ENCODE peak calls at places on chromosomes 5 and 9, in five cellular contexts. L is PC-9, A is DMS53, Y is NCI-H526, Z is non-pigmented ciliary epithelial cell. K is an unnamed sample.

GRCh38 chr5:38598994-38599611 is 42.7 kb upstream of the LIFR start:
- DNase-seq in L (peak), A (peak), Y (no peak), Z (peak), K (no peak)

GRCh38 chr5:88683506-88684135 is 199.4 kb downstream of the MEF2C start:
- DNase-seq in L (no peak), A (peak), Y (peak), Z (no peak), K (no peak)

GRCh38 chr5:10501554-10502075 is 59.9 kb downstream of the ROPN1L start:
- DNase-seq in L (no peak), A (no peak), Y (no peak), Z (no peak), K (no peak)

GRCh38 chr5:117803533-117803932 is 1184.8 kb downstream of the DTWD2 start:
- DNase-seq in L (no peak), A (no peak), Y (no peak), Z (peak), K (no peak)

GRCh38 chr9:122402403-122403268 is 31.8 kb downstream of the PTGS1 start:
- DNase-seq in L (peak), A (peak), Y (no peak), Z (peak), K (no peak)

GRCh38 chr5:143542798-143543144 is 139.3 kb upstream of the NR3C1 start:
- DNase-seq in L (no peak), A (no peak), Y (no peak), Z (no peak), K (no peak)

GRCh38 chr5:134249469-134250379 is 23.9 kb upstream of the PPP2CA start:
- DNase-seq in L (peak), A (no peak), Y (no peak), Z (no peak), K (no peak)

GRCh38 chr9:81860581-81860980 is 67.6 kb upstream of the SPATA31D4 start:
- DNase-seq in L (no peak), A (no peak), Y (no peak), Z (no peak), K (no peak)

GRCh38 chr5:13866792-13867191 is 77.7 kb downstream of the DNAH5 start:
- DNase-seq in L (peak), A (peak), Y (no peak), Z (no peak), K (no peak)

GRCh38 chr9:101117091-101117490 is 88.6 kb downstream of the PLPPR1 start:
- DNase-seq in L (no peak), A (no peak), Y (no peak), Z (no peak), K (no peak)

GRCh38 chr9:88567870-88568269 is 32.9 kb downstream of the NXNL2 start:
- DNase-seq in L (no peak), A (no peak), Y (no peak), Z (no peak), K (no peak)

GRCh38 chr5:103461223-103461622 is 101.4 kb downstream of the NUDT12 start:
- DNase-seq in L (peak), A (no peak), Y (no peak), Z (peak), K (no peak)

GRCh38 chr9:124210697-124211096 is 47.1 kb upstream of the NEK6 start:
- DNase-seq in L (no peak), A (no peak), Y (no peak), Z (no peak), K (no peak)

GRCh38 chr5:178387856-178388190 is 155.2 kb upstream of the PHYKPL start:
- DNase-seq in L (no peak), A (no peak), Y (no peak), Z (no peak), K (no peak)

GRCh38 chr5:56330806-56331205 is 97.7 kb upstream of the ANKRD55 start:
- DNase-seq in L (no peak), A (no peak), Y (no peak), Z (no peak), K (no peak)

GRCh38 chr5:136374003-136374402 is 8.7 kb upstream of the TRPC7 start:
- DNase-seq in L (peak), A (peak), Y (peak), Z (peak), K (no peak)

GRCh38 chr9:29439961-29440360 is 1866.7 kb upstream of the C9orf72 start:
- DNase-seq in L (no peak), A (peak), Y (no peak), Z (peak), K (no peak)

GRCh38 chr9:129234491-129234890 is 56.4 kb upstream of the IER5L start:
- DNase-seq in L (no peak), A (no peak), Y (no peak), Z (no peak), K (no peak)

GRCh38 chr5:57598097-57598496 is 115.5 kb upstream of the ACTBL2 start:
- DNase-seq in L (no peak), A (no peak), Y (no peak), Z (no peak), K (no peak)

GRCh38 chr5:116068028-116068632 is 16.7 kb upstream of the COMMD10 start:
- DNase-seq in L (peak), A (peak), Y (peak), Z (peak), K (no peak)